ENCODE peak calls at places on chromosome 20, in four cellular contexts. I is AG10803; Y is occipital lobe; X is activated T-cell treated with anti-CD3 and anti-CD28 coated beads, Interleukin-2, amount 50 U/mL, for 48 hours. H is an unnamed sample.

GRCh38 chr20:10790013-10790412 is 116.2 kb upstream of the JAG1 start:
- DNase-seq in I (no peak), Y (no peak), X (no peak), H (no peak)

GRCh38 chr20:53902968-53903651 is 167.3 kb downstream of the BCAS1 start:
- DNase-seq in I (no peak), Y (no peak), X (no peak), H (no peak)

GRCh38 chr20:478949-479429 is 16.7 kb upstream of the TBC1D20 start:
- DNase-seq in I (peak), Y (no peak), X (no peak), H (no peak)

GRCh38 chr20:14543040-14543439 is 205.6 kb upstream of the FLRT3 start:
- DNase-seq in I (no peak), Y (no peak), X (no peak), H (no peak)

GRCh38 chr20:45828589-45828988 is 1.5 kb upstream of the TNNC2 start:
- DNase-seq in I (peak), Y (no peak), X (no peak), H (no peak)

GRCh38 chr20:53926428-53927028 is 143.9 kb downstream of the BCAS1 start:
- DNase-seq in I (peak), Y (no peak), X (no peak), H (no peak)

GRCh38 chr20:44495802-44496481 is 20.3 kb downstream of the TTPAL start:
- DNase-seq in I (peak), Y (no peak), X (no peak), H (no peak)

GRCh38 chr20:47663354-47664067 is 121.8 kb downstream of the SULF2 start:
- DNase-seq in I (peak), Y (peak), X (peak), H (peak)

GRCh38 chr20:35901678-35902544 is 52.4 kb downstream of the SCAND1 start:
- DNase-seq in I (peak), Y (no peak), X (no peak), H (no peak)

GRCh38 chr20:50434653-50435396 is 75.4 kb upstream of the PTPN1 start:
- DNase-seq in I (peak), Y (no peak), X (no peak), H (no peak)

GRCh38 chr20:23629017-23629541 is 8.7 kb downstream of the CST3 start:
- DNase-seq in I (peak), Y (no peak), X (no peak), H (no peak)

GRCh38 chr20:41905186-41905585 is 287.0 kb upstream of the CHD6 start:
- DNase-seq in I (no peak), Y (no peak), X (no peak), H (no peak)

GRCh38 chr20:5216663-5217062 is 89.9 kb downstream of the CDS2 start:
- DNase-seq in I (no peak), Y (no peak), X (no peak), H (no peak)

GRCh38 chr20:57547250-57547649 is 13.7 kb upstream of the PCK1 start:
- DNase-seq in I (no peak), Y (no peak), X (no peak), H (no peak)

GRCh38 chr20:59751075-59751711 is 146.9 kb downstream of the PHACTR3 start:
- DNase-seq in I (peak), Y (peak), X (peak), H (no peak)

GRCh38 chr20:39851459-39851858 is 837.6 kb downstream of the MAFB start:
- DNase-seq in I (peak), Y (no peak), X (no peak), H (no peak)

GRCh38 chr20:1844723-1845523 is 50.3 kb upstream of the SIRPA start:
- DNase-seq in I (peak), Y (no peak), X (peak), H (no peak)

GRCh38 chr20:3616250-3616649 is 46.9 kb downstream of the GFRA4 start:
- DNase-seq in I (peak), Y (no peak), X (no peak), H (no peak)

GRCh38 chr20:41734506-41734945 is 116.3 kb upstream of the CHD6 start:
- DNase-seq in I (peak), Y (no peak), X (peak), H (peak)

GRCh38 chr20:61953037-61953788 is 112.5 kb downstream of the TAF4 start:
- DNase-seq in I (no peak), Y (no peak), X (no peak), H (no peak)

GRCh38 chr20:61694666-61695065 is 371.0 kb downstream of the TAF4 start:
- DNase-seq in I (no peak), Y (no peak), X (no peak), H (no peak)

GRCh38 chr20:24442909-24443308 is 26.5 kb upstream of the SYNDIG1 start:
- DNase-seq in I (no peak), Y (no peak), X (no peak), H (no peak)

GRCh38 chr20:22620342-22620741 is 36.0 kb upstream of the FOXA2 start:
- DNase-seq in I (no peak), Y (no peak), X (no peak), H (no peak)

GRCh38 chr20:59933296-59933848 is at the start of gene SYCP2:
- DNase-seq in I (peak), Y (no peak), X (peak), H (no peak)

GRCh38 chr20:48076247-48076646 is 291.0 kb upstream of the SULF2 start:
- DNase-seq in I (no peak), Y (no peak), X (no peak), H (no peak)